ENCODE peak calls at places on chromosomes 3 and 15, in four cellular contexts. One of them, this sample, is unnamed.

GRCh38 chr3:187518616-187519015 is 150.4 kb downstream of the RTP4 start:
- DNase-seq in GM23338: no peak
- DNase-seq in Calu3: no peak
- DNase-seq in OCI-LY7: peak; percentile 7
- DNase-seq in this sample: no peak

GRCh38 chr3:48528754-48529153 is 24.8 kb upstream of the SHISA5 start:
- DNase-seq in GM23338: no peak
- DNase-seq in Calu3: no peak
- DNase-seq in OCI-LY7: no peak
- DNase-seq in this sample: no peak

GRCh38 chr15:25237291-25237978 is 201.4 kb downstream of the UBE3A start:
- DNase-seq in GM23338: no peak
- DNase-seq in Calu3: no peak
- DNase-seq in OCI-LY7: no peak
- DNase-seq in this sample: no peak

GRCh38 chr3:77513541-77513940 is 473.6 kb downstream of the ROBO2 start:
- DNase-seq in GM23338: no peak
- DNase-seq in Calu3: no peak
- DNase-seq in OCI-LY7: no peak
- DNase-seq in this sample: no peak

GRCh38 chr3:64187065-64187959 is 38.0 kb downstream of the PRICKLE2 start:
- DNase-seq in GM23338: no peak
- DNase-seq in Calu3: peak; percentile 71
- DNase-seq in OCI-LY7: no peak
- DNase-seq in this sample: no peak

GRCh38 chr3:10448544-10448943 is 56.8 kb downstream of the ATP2B2 start:
- DNase-seq in GM23338: no peak
- DNase-seq in Calu3: no peak
- DNase-seq in OCI-LY7: no peak
- DNase-seq in this sample: no peak

GRCh38 chr3:152318512-152318911 is 49.8 kb downstream of the MBNL1 start:
- DNase-seq in GM23338: no peak
- DNase-seq in Calu3: no peak
- DNase-seq in OCI-LY7: no peak
- DNase-seq in this sample: no peak

GRCh38 chr15:78654272-78654671 is 13.3 kb upstream of the CHRNB4 start:
- DNase-seq in GM23338: no peak
- DNase-seq in Calu3: no peak
- DNase-seq in OCI-LY7: no peak
- DNase-seq in this sample: no peak

GRCh38 chr3:59940690-59941089 is 890.9 kb upstream of the CFAP20DC start:
- DNase-seq in GM23338: no peak
- DNase-seq in Calu3: no peak
- DNase-seq in OCI-LY7: no peak
- DNase-seq in this sample: no peak

GRCh38 chr3:180280601-180281000 is 243.9 kb upstream of the PEX5L start:
- DNase-seq in GM23338: no peak
- DNase-seq in Calu3: no peak
- DNase-seq in OCI-LY7: no peak
- DNase-seq in this sample: no peak

DNA sequence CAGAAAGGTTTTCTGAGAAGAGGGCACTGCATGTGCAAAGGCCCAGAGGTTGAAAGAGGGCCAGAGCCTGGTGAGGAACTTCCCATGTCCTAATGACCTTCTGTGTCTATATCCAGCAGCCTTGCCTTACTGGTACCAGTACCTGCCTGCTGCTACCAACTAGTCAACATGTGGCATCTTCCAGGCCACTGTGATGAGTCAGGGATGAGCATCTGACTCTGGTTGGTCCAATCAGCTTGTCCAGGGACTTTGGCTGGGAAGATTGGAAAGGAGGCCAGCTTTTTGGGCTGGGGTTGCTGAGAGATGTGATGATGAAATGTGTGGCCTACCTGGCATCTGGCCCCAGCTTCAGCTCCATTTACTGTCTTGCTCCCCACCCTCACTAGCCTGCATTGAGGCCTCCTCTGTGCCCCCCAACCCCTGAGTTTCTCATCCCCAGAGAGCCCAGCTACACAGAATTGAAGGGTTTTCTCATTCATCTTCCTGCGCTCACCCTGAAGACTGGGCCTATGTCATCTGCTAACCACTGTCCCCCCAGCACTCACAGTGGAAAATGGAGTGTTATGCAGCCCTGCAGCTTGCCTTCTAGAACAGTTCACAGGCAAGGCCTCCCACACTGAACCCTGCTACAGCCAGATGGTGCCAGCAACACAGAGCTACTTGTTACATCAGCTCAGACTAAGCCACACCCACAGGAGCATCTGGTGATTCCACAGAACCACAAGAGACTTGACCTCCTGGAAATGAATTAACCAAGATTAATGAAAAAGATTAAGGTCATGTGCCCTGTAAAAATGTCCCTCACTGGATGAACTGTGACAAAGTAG is 1.3 kb upstream of the TWF2 start:
- DNase-seq in GM23338: peak; percentile 72
- DNase-seq in Calu3: peak; percentile 42
- DNase-seq in OCI-LY7: peak; percentile 80
- DNase-seq in this sample: peak; percentile 42
- TF ChIP-seq CTCF in GM23338: peak; percentile 12
- TF ChIP-seq CTCF in Calu3: no peak
- TF ChIP-seq CTCF in OCI-LY7: peak; percentile 27
- TF ChIP-seq CTCF in this sample: peak; percentile 10

GRCh38 chr3:122315619-122316018 is 9.4 kb upstream of the CSTA start:
- DNase-seq in GM23338: peak; percentile 69
- DNase-seq in Calu3: no peak
- DNase-seq in OCI-LY7: no peak
- DNase-seq in this sample: no peak
- TF ChIP-seq CTCF in GM23338: peak; percentile 60
- TF ChIP-seq CTCF in Calu3: no peak
- TF ChIP-seq CTCF in OCI-LY7: peak; percentile 47
- TF ChIP-seq CTCF in this sample: no peak

GRCh38 chr3:178436773-178437172 is 99.5 kb upstream of the KCNMB2 start:
- DNase-seq in GM23338: peak; percentile 66
- DNase-seq in Calu3: no peak
- DNase-seq in OCI-LY7: peak; percentile 52
- DNase-seq in this sample: peak; percentile 60
- TF ChIP-seq CTCF in GM23338: peak; percentile 55
- TF ChIP-seq CTCF in Calu3: peak; percentile 74
- TF ChIP-seq CTCF in OCI-LY7: peak; percentile 85
- TF ChIP-seq CTCF in this sample: no peak

DNA sequence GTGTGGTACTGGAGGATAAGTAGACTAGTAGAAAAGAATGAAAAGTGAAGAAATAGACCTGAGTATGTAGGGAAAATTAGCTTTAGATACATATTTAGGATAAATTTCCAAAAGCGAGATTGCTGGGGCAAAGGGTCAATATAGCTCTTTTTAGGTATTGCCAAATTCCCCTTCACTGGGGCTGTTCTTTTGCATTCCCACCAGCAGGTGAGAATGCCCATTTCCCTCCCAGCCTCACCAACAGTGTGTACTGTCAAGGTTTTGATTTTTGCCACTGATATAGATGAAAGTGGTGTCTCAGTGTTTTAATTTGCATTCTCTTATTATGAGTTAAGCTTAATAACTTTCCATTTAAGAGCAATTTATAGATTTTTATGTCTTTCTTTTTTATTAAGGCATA is 35.7 kb upstream of the BHLHE40 start:
- DNase-seq in GM23338: peak; percentile 59
- DNase-seq in Calu3: no peak
- DNase-seq in OCI-LY7: no peak
- DNase-seq in this sample: no peak
- TF ChIP-seq CTCF in GM23338: peak; percentile 50
- TF ChIP-seq CTCF in Calu3: no peak
- TF ChIP-seq CTCF in OCI-LY7: peak; percentile 25
- TF ChIP-seq CTCF in this sample: no peak

GRCh38 chr3:191136347-191136746 is 62.7 kb upstream of the OSTN start:
- DNase-seq in GM23338: peak; percentile 61
- DNase-seq in Calu3: peak; percentile 36
- DNase-seq in OCI-LY7: peak; percentile 29
- DNase-seq in this sample: peak; percentile 51
- TF ChIP-seq CTCF in GM23338: peak; percentile 68
- TF ChIP-seq CTCF in Calu3: peak; percentile 56
- TF ChIP-seq CTCF in OCI-LY7: peak; percentile 71
- TF ChIP-seq CTCF in this sample: peak; percentile 23

GRCh38 chr3:42582474-42583070 is 805 bp upstream of the SEC22C start:
- DNase-seq in GM23338: peak; percentile 64
- DNase-seq in Calu3: no peak
- DNase-seq in OCI-LY7: no peak
- DNase-seq in this sample: no peak

GRCh38 chr3:42581400-42581708 is 413 bp downstream of the SEC22C start:
- DNase-seq in GM23338: no peak
- DNase-seq in Calu3: no peak
- DNase-seq in OCI-LY7: no peak
- DNase-seq in this sample: no peak

GRCh38 chr3:42578054-42578453 is 3.7 kb downstream of the SEC22C start:
- DNase-seq in GM23338: no peak
- DNase-seq in Calu3: no peak
- DNase-seq in OCI-LY7: no peak
- DNase-seq in this sample: no peak

GRCh38 chr3:42581709-42582473 is at the start of gene SEC22C:
- DNase-seq in GM23338: peak; percentile 98
- DNase-seq in Calu3: peak; percentile 96
- DNase-seq in OCI-LY7: peak; percentile 96
- DNase-seq in this sample: peak; percentile 99
- TF ChIP-seq CTCF in GM23338: peak; percentile 57
- TF ChIP-seq CTCF in Calu3: no peak
- TF ChIP-seq CTCF in OCI-LY7: peak; percentile 77
- TF ChIP-seq CTCF in this sample: peak; percentile 62

DNA sequence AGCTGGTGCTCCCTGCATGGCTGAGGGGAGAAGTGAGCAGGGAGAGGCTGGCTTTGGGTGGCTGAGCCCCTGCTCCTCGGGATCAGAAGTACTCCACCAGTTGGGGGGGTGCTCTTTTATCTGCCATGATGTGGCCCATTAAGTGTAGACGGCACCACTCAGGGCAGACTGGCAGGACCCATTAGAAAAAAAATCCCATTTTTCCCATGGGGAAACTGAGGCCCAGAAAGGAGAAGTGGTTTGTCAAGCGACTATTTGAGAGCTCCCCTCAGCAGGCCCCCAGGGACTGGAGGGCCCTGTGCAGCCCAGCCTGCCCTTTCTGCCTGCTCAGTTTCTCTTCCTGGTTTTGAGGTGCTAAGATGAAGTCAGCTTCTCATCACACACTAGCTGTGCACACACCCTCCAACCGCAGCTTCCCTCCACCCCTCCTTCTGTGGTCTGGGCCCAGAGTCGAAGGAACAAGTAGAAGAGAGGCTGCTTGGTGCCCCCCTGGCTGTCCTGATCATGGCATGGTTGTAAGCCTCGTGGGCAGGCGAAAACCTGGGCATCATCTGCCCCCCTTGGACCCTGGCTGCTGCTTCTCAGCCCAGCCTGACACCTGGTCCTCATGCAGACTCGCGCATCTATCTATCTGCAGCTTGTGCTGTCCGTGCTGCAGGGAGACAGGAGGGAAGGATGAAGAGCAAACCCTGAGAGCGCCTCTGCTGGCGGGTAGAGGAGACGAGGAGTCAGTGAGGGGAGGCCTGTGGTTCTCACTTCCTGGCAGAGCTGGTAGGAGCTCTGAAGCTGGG is 5.6 kb downstream of the CSK start:
- DNase-seq in GM23338: peak; percentile 90
- DNase-seq in Calu3: peak; percentile 54
- DNase-seq in OCI-LY7: peak; percentile 97
- DNase-seq in this sample: peak; percentile 85
- TF ChIP-seq CTCF in GM23338: peak; percentile 78
- TF ChIP-seq CTCF in Calu3: peak; percentile 46
- TF ChIP-seq CTCF in OCI-LY7: peak; percentile 91
- TF ChIP-seq CTCF in this sample: peak; percentile 67

GRCh38 chr15:36208868-36209582 is 370.4 kb upstream of the CDIN1 start:
- DNase-seq in GM23338: no peak
- DNase-seq in Calu3: no peak
- DNase-seq in OCI-LY7: no peak
- DNase-seq in this sample: no peak
- TF ChIP-seq CTCF in GM23338: no peak
- TF ChIP-seq CTCF in Calu3: no peak
- TF ChIP-seq CTCF in OCI-LY7: no peak
- TF ChIP-seq CTCF in this sample: no peak

GRCh38 chr3:170367797-170368196 is 10.3 kb downstream of the SKIL start:
- DNase-seq in GM23338: no peak
- DNase-seq in Calu3: no peak
- DNase-seq in OCI-LY7: peak; percentile 51
- DNase-seq in this sample: no peak

GRCh38 chr3:170363471-170363994 is 6.0 kb downstream of the SKIL start:
- DNase-seq in GM23338: no peak
- DNase-seq in Calu3: no peak
- DNase-seq in OCI-LY7: no peak
- DNase-seq in this sample: no peak

GRCh38 chr3:170364965-170365364 is 7.5 kb downstream of the SKIL start:
- DNase-seq in GM23338: no peak
- DNase-seq in Calu3: no peak
- DNase-seq in OCI-LY7: no peak
- DNase-seq in this sample: no peak

GRCh38 chr3:170372190-170372879 is 14.8 kb downstream of the SKIL start:
- DNase-seq in GM23338: no peak
- DNase-seq in Calu3: no peak
- DNase-seq in OCI-LY7: no peak
- DNase-seq in this sample: no peak

DNA sequence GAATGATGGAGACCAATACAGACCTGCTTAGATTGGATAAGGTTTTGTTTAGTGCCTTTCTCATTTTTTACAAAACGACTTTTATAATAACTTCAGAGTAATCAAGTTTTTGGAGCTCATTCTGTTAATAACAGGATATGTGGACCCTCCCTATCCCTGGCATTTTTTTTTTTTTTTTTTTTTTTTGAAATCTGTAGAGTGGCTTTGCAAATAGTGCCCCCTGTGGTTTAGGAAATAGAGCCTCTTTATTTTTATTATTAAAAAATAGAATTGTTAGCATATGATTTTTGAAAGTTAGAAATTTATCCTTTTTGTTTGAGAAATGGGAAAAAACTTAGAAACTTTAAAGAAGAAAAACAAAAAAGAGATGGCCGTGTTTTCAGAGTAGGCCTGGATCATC is 11.4 kb downstream of the SKIL start:
- DNase-seq in GM23338: no peak
- DNase-seq in Calu3: no peak
- DNase-seq in OCI-LY7: no peak
- DNase-seq in this sample: no peak
- TF ChIP-seq CTCF in GM23338: no peak
- TF ChIP-seq CTCF in Calu3: peak; percentile 44
- TF ChIP-seq CTCF in OCI-LY7: peak; percentile 86
- TF ChIP-seq CTCF in this sample: no peak

This sample was measured in GM13976.